ENCODE peak calls at places on chromosome 12, in ten cellular contexts. A, U, X, J, Z, K, E, L, S and O are unnamed samples.

GRCh38 chr12:61414470-61414869 is 845.7 kb upstream of the USP15 start:
- DNase-seq in K (no peak), E (no peak), S (no peak), J (no peak), A (no peak), Z (no peak), U (no peak), X (no peak), L (no peak), O (no peak)

GRCh38 chr12:49357099-49357678 is 10.1 kb upstream of the SPATS2 start:
- DNase-seq in E (no peak), X (peak; percentile 75), K (no peak), A (no peak), L (no peak), U (no peak), Z (no peak), S (peak; percentile 57), J (no peak), O (no peak)

GRCh38 chr12:46942579-46942978 is 116.8 kb upstream of the SLC38A4 start:
- DNase-seq in X (peak; percentile 79), E (no peak), Z (no peak), U (no peak), S (peak; percentile 32), A (no peak), J (no peak), K (no peak), L (no peak), O (no peak)

GRCh38 chr12:110102255-110102654 is 21.9 kb upstream of the IFT81 start:
- DNase-seq in X (peak; percentile 64), K (no peak), Z (no peak), L (no peak), A (no peak), U (peak; percentile 65), E (peak; percentile 15), S (peak; percentile 65), J (peak; percentile 36), O (no peak)

GRCh38 chr12:15155271-15155670 is 65.9 kb downstream of the RERG start:
- DNase-seq in X (no peak), J (no peak), L (peak; percentile 38), A (no peak), E (no peak), K (peak; percentile 80), S (peak; percentile 21), U (no peak), Z (no peak), O (peak; percentile 40)

GRCh38 chr12:42735869-42736361 is 146.4 kb upstream of the PRICKLE1 start:
- DNase-seq in A (no peak), L (no peak), S (no peak), K (no peak), U (peak; percentile 58), J (no peak), Z (no peak), X (no peak), E (no peak), O (no peak)

GRCh38 chr12:119235352-119235751 is 56.6 kb downstream of the HSPB8 start:
- DNase-seq in L (no peak), E (no peak), X (no peak), K (no peak), S (no peak), U (no peak), A (no peak), J (no peak), Z (no peak), O (no peak)

GRCh38 chr12:19208456-19208855 is 78.9 kb downstream of the PLEKHA5 start:
- DNase-seq in X (peak; percentile 62), A (no peak), S (no peak), U (no peak), K (no peak), L (no peak), Z (no peak), J (no peak), E (no peak), O (no peak)

GRCh38 chr12:64218597-64218996 is 3.5 kb downstream of the KICS2 start:
- DNase-seq in E (no peak), J (no peak), A (no peak), K (no peak), L (no peak), Z (peak; percentile 9), S (no peak), U (no peak), X (no peak), O (no peak)

GRCh38 chr12:3755898-3756297 is 3.0 kb upstream of the CRACR2A start:
- DNase-seq in S (no peak), K (peak; percentile 62), L (no peak), U (peak; percentile 66), Z (no peak), E (no peak), J (no peak), A (no peak), X (no peak), O (no peak)

GRCh38 chr12:7934560-7935463 is 1.2 kb downstream of the SLC2A3 start:
- DNase-seq in A (no peak), K (peak; percentile 42), S (peak; percentile 7), X (no peak), E (no peak), J (no peak), U (no peak), L (no peak), Z (no peak), O (no peak)

GRCh38 chr12:98646165-98646764 is 1.2 kb downstream of the APAF1 start:
- DNase-seq in Z (no peak), S (peak; percentile 49), J (no peak), X (peak; percentile 32), L (no peak), E (no peak), K (no peak), A (no peak), U (no peak), O (no peak)

GRCh38 chr12:124720687-124721500 is 142.8 kb downstream of the SCARB1 start:
- DNase-seq in K (peak; percentile 77), S (peak; percentile 86), X (peak; percentile 60), Z (no peak), A (peak; percentile 88), L (peak; percentile 68), J (peak; percentile 84), E (peak; percentile 62), U (peak; percentile 32), O (peak; percentile 88)

GRCh38 chr12:82688035-82688501 is 1.4 kb downstream of the TMTC2 start:
- DNase-seq in S (peak; percentile 27), U (no peak), L (no peak), E (no peak), Z (no peak), K (no peak), A (no peak), J (no peak), X (no peak), O (no peak)

GRCh38 chr12:74646831-74647230 is 109.2 kb downstream of the ATXN7L3B start:
- DNase-seq in X (no peak), J (no peak), U (no peak), S (no peak), Z (no peak), L (no peak), K (no peak), A (no peak), E (no peak), O (no peak)

GRCh38 chr12:27785882-27786570 is 6.0 kb upstream of the MANSC4 start:
- DNase-seq in J (no peak), Z (no peak), L (no peak), S (peak; percentile 39), X (peak; percentile 93), E (no peak), K (no peak), A (no peak), U (no peak), O (no peak)

DNA sequence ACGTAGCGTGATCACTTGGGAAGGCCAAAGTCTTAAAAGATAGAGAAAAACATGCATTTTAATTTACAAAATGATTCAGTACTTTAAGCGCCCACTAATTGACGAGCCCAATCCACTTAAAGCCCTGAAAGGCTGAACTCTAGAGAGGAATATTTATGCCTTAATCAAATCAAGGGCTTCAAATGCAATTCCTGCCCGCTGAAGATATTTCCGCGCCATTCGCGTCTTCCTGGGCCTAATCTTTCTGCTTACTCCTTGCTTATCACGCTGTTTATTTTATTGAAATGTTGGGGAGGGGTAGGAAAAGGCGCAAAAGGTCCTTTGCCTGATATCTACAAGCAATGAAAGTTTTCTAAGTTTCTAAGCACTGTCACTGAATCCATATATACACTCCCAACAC is 4.0 kb downstream of the TBX3 start:
- DNase-seq in J (no peak), Z (no peak), L (no peak), E (no peak), U (no peak), X (no peak), K (no peak), S (no peak), A (no peak), O (no peak)
- H3K27ac ChIP-seq in J (peak overlapping the region; percentile 97), Z (no peak overlapping the region), L (peak overlapping the region; percentile 87), E (no peak overlapping the region), U (peak overlapping the region; percentile 95), X (peak overlapping the region; percentile 95), K (peak overlapping the region; percentile 92), S (no peak overlapping the region), A (no peak overlapping the region), O (peak overlapping the region; percentile 99)

GRCh38 chr12:1796515-1797010 is 23.8 kb upstream of the LRTM2 start:
- DNase-seq in L (peak; percentile 45), E (peak; percentile 47), K (peak; percentile 62), X (no peak), U (no peak), J (no peak), S (peak; percentile 11), A (no peak), Z (no peak), O (no peak)
- TF ChIP-seq POLR2A in L (no peak), E (no peak), K (peak; percentile 8), X (no peak), U (no peak), J (no peak), S (no peak), A (no peak), Z (no peak), O (peak; percentile 1)

GRCh38 chr12:57063991-57064725 is 14.2 kb upstream of the MYO1A start:
- DNase-seq in J (no peak), A (no peak), L (no peak), E (no peak), S (no peak), X (peak; percentile 41), Z (peak; percentile 69), U (no peak), K (no peak), O (no peak)

GRCh38 chr12:57072661-57073060 is 5.9 kb downstream of the NEMP1 start:
- DNase-seq in Z (no peak), J (peak; percentile 45), E (no peak), X (peak; percentile 63), A (no peak), L (no peak), K (no peak), S (no peak), U (no peak), O (no peak)

GRCh38 chr12:57066245-57066644 is 12.3 kb downstream of the NEMP1 start:
- DNase-seq in U (no peak), A (no peak), J (no peak), Z (no peak), L (no peak), K (no peak), X (no peak), S (no peak), E (no peak), O (no peak)

GRCh38 chr12:57069522-57069921 is 9.1 kb downstream of the NEMP1 start:
- DNase-seq in S (peak; percentile 80), E (peak; percentile 88), J (peak; percentile 83), L (peak; percentile 60), Z (no peak), A (peak; percentile 87), X (peak; percentile 87), K (peak; percentile 75), U (peak; percentile 66), O (peak; percentile 86)
- H3K4me3 ChIP-seq in S (no peak overlapping the region), E (no peak overlapping the region), J (no peak overlapping the region), L (no peak overlapping the region), Z (no peak overlapping the region), A (no peak overlapping the region), X (no peak overlapping the region), K (no peak overlapping the region), U (no peak overlapping the region), O (no peak overlapping the region)

GRCh38 chr12:123231931-123232330 is 1.0 kb downstream of the MPHOSPH9 start:
- DNase-seq in Z (no peak), E (no peak), J (no peak), U (no peak), A (no peak), L (no peak), X (no peak), S (no peak), K (peak; percentile 81), O (no peak)
- H3K27ac ChIP-seq in Z (peak overlapping the region; percentile 84), E (peak overlapping the region; percentile 86), J (peak overlapping the region; percentile 93), U (peak overlapping the region; percentile 93), A (peak overlapping the region; percentile 93), L (peak overlapping the region; percentile 96), X (peak overlapping the region; percentile 34), S (peak overlapping the region; percentile 86), K (peak overlapping the region; percentile 76), O (peak overlapping the region; percentile 96)